ENCODE peak calls at places on chromosomes 7 and 10, in ten cellular contexts. P is NCI-H345; O is RPMI7951; C is stimulated activated CD8-positive, alpha-beta memory T cell treated with anti-CD3 and anti-CD28 coated beads, Interleukin-4, amount 100 ng/mL, for 24 hours; R is heart right ventricle; S is nephron progenitor cell; J is GM03348; X is psoas muscle; V is CD8-positive, alpha-beta memory T cell; E is H7. I is an unnamed sample.

GRCh38 chr10:72124984-72125383 is 36.6 kb upstream of the SPOCK2 start:
- DNase-seq in P (no peak), O (no peak), C (no peak), R (no peak), S (no peak), J (peak; percentile 51), X (no peak), V (no peak), E (no peak), I (no peak)

GRCh38 chr7:89661876-89662275 is 492.4 kb upstream of the STEAP1 start:
- DNase-seq in P (no peak), O (no peak), C (no peak), R (no peak), S (no peak), J (no peak), X (no peak), V (no peak), E (no peak), I (no peak)

GRCh38 chr7:136405931-136406777 is 429.0 kb upstream of the MTPN start:
- DNase-seq in P (peak; percentile 51), O (peak; percentile 63), C (no peak), R (peak; percentile 20), S (peak; percentile 49), J (peak; percentile 60), X (no peak), V (no peak), E (peak; percentile 31), I (no peak)

GRCh38 chr10:5396545-5396944 is 8.1 kb downstream of the TUBAL3 start:
- DNase-seq in P (no peak), O (no peak), C (no peak), R (no peak), S (no peak), J (no peak), X (no peak), V (no peak), E (no peak), I (no peak)

GRCh38 chr7:151472644-151473380 is 32.9 kb upstream of the CRYGN start:
- DNase-seq in P (no peak), O (no peak), C (no peak), R (no peak), S (no peak), J (no peak), X (peak; percentile 60), V (no peak), E (no peak), I (no peak)

GRCh38 chr10:95818663-95819062 is 62.7 kb downstream of the ENTPD1 start:
- DNase-seq in P (no peak), O (peak; percentile 63), C (no peak), R (no peak), S (no peak), J (peak; percentile 27), X (no peak), V (no peak), E (no peak), I (no peak)

GRCh38 chr10:117801691-117802090 is 245.1 kb downstream of the RAB11FIP2 start:
- DNase-seq in P (no peak), O (no peak), C (no peak), R (no peak), S (no peak), J (no peak), X (no peak), V (no peak), E (no peak), I (no peak)

GRCh38 chr7:70634610-70635068 is 497.3 kb upstream of the GALNT17 start:
- DNase-seq in P (no peak), O (no peak), C (no peak), R (no peak), S (no peak), J (peak; percentile 80), X (no peak), V (no peak), E (no peak), I (no peak)

GRCh38 chr10:64682043-64682442 is 1160.8 kb downstream of the REEP3 start:
- DNase-seq in P (no peak), O (no peak), C (no peak), R (no peak), S (no peak), J (no peak), X (no peak), V (no peak), E (no peak), I (no peak)

GRCh38 chr10:85919358-85920022 is 447.1 kb downstream of the GRID1 start:
- DNase-seq in P (peak; percentile 69), O (no peak), C (no peak), R (no peak), S (no peak), J (no peak), X (no peak), V (no peak), E (no peak), I (no peak)

GRCh38 chr7:7834761-7835160 is 116.4 kb upstream of the RPA3 start:
- DNase-seq in P (no peak), O (no peak), C (no peak), R (no peak), S (no peak), J (no peak), X (no peak), V (no peak), E (no peak), I (no peak)